ENCODE peak calls at places on chromosome 20, in six cellular contexts. One of them, this sample, is unnamed.
A peak's percentile ranks its signal among the peaks of the same experiment; 100 is the strongest.

GRCh38 chr20:31968299-31969126 is 562 bp downstream of the XKR7 start:
- DNase-seq in astrocyte of the spinal cord: peak; percentile 56
- DNase-seq in substantia nigra: peak; percentile 58
- DNase-seq in HTR-8/SVneo: peak; percentile 90
- DNase-seq in colonic mucosa: peak; percentile 67
- DNase-seq in mesothelial cell of epicardium: peak; percentile 99
- DNase-seq in this sample: no peak

GRCh38 chr20:18679020-18679419 is 91.2 kb downstream of the DTD1 start:
- DNase-seq in colonic mucosa: no peak
- DNase-seq in substantia nigra: no peak
- DNase-seq in mesothelial cell of epicardium: no peak
- DNase-seq in astrocyte of the spinal cord: peak; percentile 43
- DNase-seq in HTR-8/SVneo: no peak
- DNase-seq in this sample: no peak

GRCh38 chr20:22993823-22994222 is 41.3 kb upstream of the SSTR4 start:
- DNase-seq in substantia nigra: no peak
- DNase-seq in mesothelial cell of epicardium: no peak
- DNase-seq in HTR-8/SVneo: no peak
- DNase-seq in astrocyte of the spinal cord: no peak
- DNase-seq in colonic mucosa: no peak
- DNase-seq in this sample: no peak

GRCh38 chr20:58930496-58930895 is 50.6 kb upstream of the NELFCD start:
- DNase-seq in colonic mucosa: no peak
- DNase-seq in HTR-8/SVneo: no peak
- DNase-seq in substantia nigra: no peak
- DNase-seq in astrocyte of the spinal cord: no peak
- DNase-seq in mesothelial cell of epicardium: no peak
- DNase-seq in this sample: no peak

GRCh38 chr20:3227936-3228749 is 10.8 kb downstream of the SLC4A11 start:
- DNase-seq in mesothelial cell of epicardium: no peak
- DNase-seq in HTR-8/SVneo: no peak
- DNase-seq in astrocyte of the spinal cord: no peak
- DNase-seq in colonic mucosa: no peak
- DNase-seq in substantia nigra: no peak
- DNase-seq in this sample: no peak

GRCh38 chr20:14142171-14142570 is 146.9 kb downstream of the MACROD2 start:
- DNase-seq in mesothelial cell of epicardium: peak; percentile 61
- DNase-seq in substantia nigra: peak; percentile 10
- DNase-seq in colonic mucosa: peak; percentile 21
- DNase-seq in HTR-8/SVneo: peak; percentile 2
- DNase-seq in astrocyte of the spinal cord: peak; percentile 42
- DNase-seq in this sample: no peak

GRCh38 chr20:13661070-13661687 is 22.4 kb upstream of the TASP1 start:
- DNase-seq in mesothelial cell of epicardium: no peak
- DNase-seq in colonic mucosa: no peak
- DNase-seq in HTR-8/SVneo: no peak
- DNase-seq in substantia nigra: no peak
- DNase-seq in astrocyte of the spinal cord: no peak
- DNase-seq in this sample: no peak

GRCh38 chr20:14219801-14220461 is 117.5 kb downstream of the FLRT3 start:
- DNase-seq in colonic mucosa: peak; percentile 87
- DNase-seq in mesothelial cell of epicardium: no peak
- DNase-seq in HTR-8/SVneo: no peak
- DNase-seq in substantia nigra: no peak
- DNase-seq in astrocyte of the spinal cord: no peak
- DNase-seq in this sample: no peak

GRCh38 chr20:20003088-20003954 is 13.8 kb upstream of the NAA20 start:
- DNase-seq in colonic mucosa: no peak
- DNase-seq in HTR-8/SVneo: no peak
- DNase-seq in mesothelial cell of epicardium: no peak
- DNase-seq in substantia nigra: no peak
- DNase-seq in astrocyte of the spinal cord: no peak
- DNase-seq in this sample: no peak

GRCh38 chr20:4949833-4950178 is 51.5 kb downstream of the SLC23A2 start:
- DNase-seq in HTR-8/SVneo: no peak
- DNase-seq in mesothelial cell of epicardium: no peak
- DNase-seq in substantia nigra: no peak
- DNase-seq in astrocyte of the spinal cord: peak; percentile 45
- DNase-seq in colonic mucosa: peak; percentile 33
- DNase-seq in this sample: no peak

GRCh38 chr20:54665812-54666211 is 190.4 kb downstream of the DOK5 start:
- DNase-seq in HTR-8/SVneo: no peak
- DNase-seq in mesothelial cell of epicardium: no peak
- DNase-seq in colonic mucosa: no peak
- DNase-seq in substantia nigra: no peak
- DNase-seq in astrocyte of the spinal cord: no peak
- DNase-seq in this sample: no peak

GRCh38 chr20:33604084-33604990 is 57.8 kb upstream of the C20orf144 start:
- DNase-seq in substantia nigra: no peak
- DNase-seq in astrocyte of the spinal cord: no peak
- DNase-seq in HTR-8/SVneo: no peak
- DNase-seq in colonic mucosa: no peak
- DNase-seq in mesothelial cell of epicardium: no peak
- DNase-seq in this sample: no peak

GRCh38 chr20:51985013-51985415 is 182.7 kb upstream of the SALL4 start:
- DNase-seq in HTR-8/SVneo: peak; percentile 100
- DNase-seq in substantia nigra: no peak
- DNase-seq in mesothelial cell of epicardium: no peak
- DNase-seq in astrocyte of the spinal cord: peak; percentile 94
- DNase-seq in colonic mucosa: no peak
- DNase-seq in this sample: no peak

GRCh38 chr20:49983123-49983847 is 505 bp downstream of the SNAI1 start:
- DNase-seq in HTR-8/SVneo: no peak
- DNase-seq in astrocyte of the spinal cord: no peak
- DNase-seq in colonic mucosa: no peak
- DNase-seq in mesothelial cell of epicardium: no peak
- DNase-seq in substantia nigra: no peak
- DNase-seq in this sample: no peak

GRCh38 chr20:32006841-32007786 is 3.1 kb upstream of the CCM2L start:
- DNase-seq in mesothelial cell of epicardium: no peak
- DNase-seq in colonic mucosa: no peak
- DNase-seq in astrocyte of the spinal cord: peak; percentile 18
- DNase-seq in substantia nigra: no peak
- DNase-seq in HTR-8/SVneo: no peak
- DNase-seq in this sample: no peak

This sample was measured in NK-92 treated with Interleukin-12 subunit alpha and Interleukin-12 subunit beta, amount 100 ng/mL, for 24 hours.